ENCODE peak calls at places on chromosomes 4 and X, in seven cellular contexts. D, P, C, G, U, W and J are unnamed samples. For H3K4me1, the result is how much of the 10 kb centered on the place peaks cover.

GRCh38 chrX:135513140-135513535 is 7.3 kb upstream of the INTS6L start:
- DNase-seq in U (no peak), C (no peak), W (no peak), D (no peak), G (no peak), P (no peak), J (no peak)

GRCh38 chrX:118631586-118631985 is 95.8 kb upstream of the IL13RA1 start:
- DNase-seq in U (no peak), D (no peak), P (no peak), C (no peak), W (no peak), G (no peak), J (no peak)

GRCh38 chrX:40244116-40244515 is 146.4 kb upstream of the BCOR start:
- DNase-seq in W (no peak), G (no peak), C (no peak), P (no peak), D (no peak), U (no peak), J (no peak)

GRCh38 chr4:108527729-108528128 is 92.6 kb upstream of the RPL34 start:
- DNase-seq in C (no peak), U (no peak), D (no peak), W (no peak), P (no peak), G (no peak), J (no peak)

GRCh38 chrX:42714981-42715688 is 62.8 kb downstream of the PPP1R2C start:
- DNase-seq in W (peak), P (no peak), U (peak), C (no peak), D (peak), G (peak), J (peak)

GRCh38 chr4:13528823-13529129 is 15.5 kb downstream of the NKX3-2 start:
- DNase-seq in P (no peak), U (no peak), C (no peak), D (no peak), G (peak), W (no peak), J (no peak)

GRCh38 chr4:157992038-157992706 is 180.7 kb downstream of the GASK1B start:
- DNase-seq in P (no peak), C (no peak), D (peak), U (no peak), G (peak), W (no peak), J (peak)

GRCh38 chr4:114926508-114926907 is 186.9 kb downstream of the NDST4 start:
- DNase-seq in W (no peak), G (no peak), P (no peak), U (no peak), C (no peak), D (no peak), J (no peak)

GRCh38 chr4:53267026-53267425 is 98.8 kb downstream of the SCFD2 start:
- DNase-seq in G (no peak), C (no peak), P (no peak), W (no peak), U (no peak), D (no peak), J (no peak)

GRCh38 chrX:10617964-10618342 is 2.4 kb downstream of the MID1 start:
- DNase-seq in P (no peak), W (peak), D (peak), U (no peak), G (peak), C (no peak), J (no peak)

GRCh38 chr4:1683903-1684755 is at the start of gene FAM53A:
- DNase-seq in G (peak), D (peak), P (peak), U (peak), C (peak), W (peak), J (peak)

GRCh38 chrX:151397741-151398070 is 700 bp downstream of the VMA21 start:
- DNase-seq in C (no peak), W (no peak), D (peak), G (peak), P (no peak), U (no peak), J (no peak)

GRCh38 chr4:89222171-89222570 is 85.4 kb downstream of the GPRIN3 start:
- DNase-seq in W (no peak), C (no peak), G (no peak), D (no peak), U (no peak), P (no peak), J (no peak)

GRCh38 chrX:9644335-9644734 is 121.3 kb downstream of the GPR143 start:
- DNase-seq in P (no peak), W (no peak), C (no peak), D (no peak), U (peak), G (no peak), J (no peak)

GRCh38 chr4:25351777-25352421 is 25.2 kb upstream of the ANAPC4 start:
- DNase-seq in D (no peak), C (no peak), G (no peak), W (no peak), U (no peak), P (no peak), J (no peak)

GRCh38 chrX:9416562-9417319 is 48.1 kb upstream of the TBL1X start:
- DNase-seq in P (no peak), C (no peak), D (no peak), G (no peak), U (no peak), W (no peak), J (no peak)

GRCh38 chrX:35351795-35352483 is 409.3 kb downstream of the FAM47B start:
- DNase-seq in U (no peak), D (no peak), W (no peak), G (no peak), P (no peak), C (no peak), J (no peak)

GRCh38 chr4:98406819-98407218 is 145.6 kb downstream of the RAP1GDS1 start:
- DNase-seq in D (no peak), W (no peak), P (no peak), C (no peak), G (no peak), U (no peak), J (no peak)

GRCh38 chr4:148205481-148205880 is 236.7 kb downstream of the NR3C2 start:
- DNase-seq in W (no peak), C (no peak), D (no peak), U (no peak), G (no peak), P (no peak), J (no peak)

GRCh38 chrX:133913658-133914388 is 71.6 kb downstream of the GPC3 start:
- DNase-seq in C (no peak), P (no peak), U (no peak), D (no peak), G (no peak), W (no peak), J (no peak)

GRCh38 chr4:183326853-183327252 is 4.6 kb upstream of the CLDN24 start:
- DNase-seq in G (no peak), U (no peak), P (no peak), D (no peak), C (no peak), W (no peak), J (no peak)

DNA sequence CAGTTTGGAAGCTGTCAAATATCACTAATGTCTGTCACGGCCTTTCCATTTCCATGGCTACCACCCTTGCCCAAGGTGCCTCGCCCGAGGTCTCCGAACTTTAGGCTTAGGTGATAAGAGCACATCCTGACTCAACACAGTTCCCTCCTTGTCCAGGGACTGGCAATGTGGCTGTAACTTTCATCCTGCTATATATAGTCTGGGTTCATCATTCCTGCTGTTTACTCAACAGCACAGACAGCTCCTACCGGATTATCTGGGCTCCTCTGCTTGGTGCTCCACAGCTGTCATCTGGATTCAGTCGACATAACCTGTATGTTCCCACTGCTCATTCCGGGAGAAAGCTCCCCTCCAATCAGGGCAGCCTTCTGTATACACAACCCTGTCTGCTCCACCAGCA is 51.2 kb downstream of the GATB start:
- DNase-seq in C (no peak), D (no peak), W (no peak), U (no peak), P (no peak), G (no peak), J (no peak)
- TF ChIP-seq EP300 in C (no peak), D (no peak), W (no peak), U (no peak), P (no peak), G (no peak), J (no peak)

DNA sequence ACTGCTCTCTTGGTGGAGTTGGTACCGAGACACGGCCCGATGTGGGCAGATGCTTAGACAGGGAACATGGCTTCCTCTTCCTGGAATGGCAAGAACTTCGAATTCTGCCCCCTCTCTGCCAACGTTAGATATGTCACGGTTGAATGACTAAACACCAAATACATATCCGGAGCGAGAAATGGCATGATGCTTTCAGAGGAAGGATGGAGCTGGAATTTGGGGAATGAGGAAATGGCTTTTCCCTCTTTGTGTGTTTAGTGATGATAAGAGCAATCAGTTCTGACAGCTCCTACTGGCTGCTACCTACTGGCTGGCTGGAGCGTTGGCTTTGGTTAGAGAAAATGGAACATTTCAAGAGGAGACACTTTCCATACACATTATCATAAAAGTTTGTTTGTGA is 140.0 kb downstream of the DHRSX start:
- DNase-seq in W (no peak), P (no peak), D (peak), G (no peak), U (no peak), C (no peak), J (no peak)
- TF ChIP-seq CTCF in W (no peak), P (no peak), D (no peak), G (no peak), U (no peak), C (no peak), J (no peak)

DNA sequence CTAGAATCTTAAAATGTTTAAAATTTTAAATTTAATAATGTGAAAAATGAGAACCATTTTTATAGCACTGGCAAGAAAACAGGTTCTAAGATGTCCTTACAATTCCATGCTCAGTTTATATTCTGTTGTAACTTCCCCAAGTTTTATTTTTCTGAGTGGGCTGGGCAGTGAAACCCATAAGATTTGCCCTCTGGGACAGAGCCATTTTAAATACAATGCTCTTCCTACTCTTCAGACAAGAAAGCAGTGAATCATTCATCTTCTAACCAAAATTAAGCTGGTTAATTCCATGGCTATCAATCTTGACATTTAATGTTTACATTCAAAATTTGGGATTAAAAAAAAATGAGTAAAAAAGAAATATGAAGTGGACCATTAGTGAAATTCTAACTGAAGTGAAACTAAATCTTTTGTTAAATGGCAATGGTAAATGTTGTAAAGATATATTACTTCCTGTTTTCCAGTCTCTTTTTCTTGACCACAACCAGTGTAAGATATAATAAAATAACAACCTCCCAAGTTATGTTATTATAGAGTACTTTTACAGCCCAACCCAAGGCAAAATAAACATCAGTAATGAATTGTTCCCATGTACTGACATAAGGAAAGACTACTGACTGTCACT is 37.2 kb upstream of the PTPN13 start:
- DNase-seq in G (no peak), D (no peak), P (no peak), W (no peak), U (no peak), C (no peak), J (no peak)
- H3K4me1 ChIP-seq in G (under half), D (under half), P (under half), W (under half), U (under half), C (under half), J (under half)

GRCh38 chr4:16884673-16885460 is 13.6 kb downstream of the LDB2 start:
- DNase-seq in C (no peak), P (no peak), U (no peak), G (no peak), D (no peak), W (no peak), J (no peak)

GRCh38 chr4:16887887-16888286 is 10.6 kb downstream of the LDB2 start:
- DNase-seq in D (no peak), U (no peak), C (no peak), W (no peak), P (no peak), G (no peak), J (no peak)

GRCh38 chr4:16881151-16881884 is 17.1 kb downstream of the LDB2 start:
- DNase-seq in U (no peak), W (no peak), G (no peak), C (no peak), P (no peak), D (no peak), J (no peak)

GRCh38 chr4:16883816-16884215 is 14.6 kb downstream of the LDB2 start:
- DNase-seq in P (no peak), U (no peak), C (no peak), W (no peak), D (no peak), G (no peak), J (no peak)
- TF ChIP-seq EP300 in P (no peak), U (no peak), C (no peak), W (no peak), D (no peak), G (no peak), J (no peak)

GRCh38 chrX:30504309-30504708 is 73.3 kb downstream of the TASL start:
- DNase-seq in W (no peak), P (no peak), U (no peak), D (no peak), C (no peak), G (peak), J (no peak)
- TF ChIP-seq CTCF in W (peak), P (no peak), U (no peak), D (peak), C (peak), G (peak), J (no peak)